ENCODE peak calls at places on chromosomes 7 and 10, in five cellular contexts. W, C, J, I and B are unnamed samples.

GRCh38 chr10:119640384-119640783 is 10.8 kb upstream of the BAG3 start:
- DNase-seq in W (no peak), C (no peak), J (no peak), I (no peak), B (no peak)

GRCh38 chr7:89607797-89608196 is 546.5 kb upstream of the STEAP1 start:
- DNase-seq in W (no peak), C (no peak), J (no peak), I (no peak), B (no peak)

GRCh38 chr10:86222336-86222650 is 144.3 kb downstream of the GRID1 start:
- DNase-seq in W (no peak), C (no peak), J (no peak), I (no peak), B (peak; percentile 71)

GRCh38 chr7:90624128-90624980 is 28.2 kb downstream of the CDK14 start:
- DNase-seq in W (no peak), C (no peak), J (no peak), I (peak; percentile 54), B (no peak)

GRCh38 chr7:79936281-79936983 is 198.2 kb upstream of the GNAI1 start:
- DNase-seq in W (no peak), C (no peak), J (no peak), I (peak; percentile 45), B (no peak)

GRCh38 chr7:76257973-76258372 is 44.5 kb upstream of the HSPB1 start:
- DNase-seq in W (no peak), C (no peak), J (no peak), I (no peak), B (no peak)

GRCh38 chr7:151539055-151539714 is 19.5 kb upstream of the RHEB start:
- DNase-seq in W (peak; percentile 72), C (no peak), J (no peak), I (no peak), B (no peak)

GRCh38 chr10:22345301-22346086 is at the start of gene SPAG6:
- DNase-seq in W (no peak), C (peak; percentile 81), J (no peak), I (no peak), B (peak; percentile 91)

GRCh38 chr7:876972-877311 is 588 bp downstream of the GET4 start:
- DNase-seq in W (peak; percentile 50), C (no peak), J (no peak), I (no peak), B (no peak)

GRCh38 chr10:121313119-121313858 is 285.0 kb downstream of the FGFR2 start:
- DNase-seq in W (peak; percentile 12), C (no peak), J (no peak), I (peak; percentile 0), B (no peak)

GRCh38 chr7:24059775-24060174 is 224.2 kb upstream of the NPY start:
- DNase-seq in W (no peak), C (no peak), J (no peak), I (no peak), B (no peak)

GRCh38 chr10:10872035-10872673 is 145.5 kb upstream of the CELF2 start:
- DNase-seq in W (peak; percentile 32), C (no peak), J (no peak), I (peak; percentile 98), B (no peak)